ENCODE peak calls at places on chromosomes 1 and 21, in eight cellular contexts. V, E, P, L, C, B, M and J are unnamed samples.

GRCh38 chr1:156652131-156652991 is 10.4 kb downstream of the BCAN start:
- DNase-seq in C (peak; percentile 93), M (no peak), P (no peak), L (no peak), V (no peak), E (no peak), B (no peak), J (no peak)

GRCh38 chr1:44484155-44484688 is 79.2 kb downstream of the RNF220 start:
- DNase-seq in V (no peak), L (no peak), B (no peak), P (no peak), E (peak; percentile 41), C (peak; percentile 87), M (no peak), J (no peak)

GRCh38 chr1:161816201-161816600 is 50.1 kb downstream of the ATF6 start:
- DNase-seq in B (no peak), V (no peak), E (no peak), P (no peak), L (no peak), M (no peak), C (no peak), J (no peak)

GRCh38 chr1:221442056-221442455 is 299.8 kb downstream of the DUSP10 start:
- DNase-seq in V (no peak), M (no peak), E (no peak), C (no peak), P (no peak), L (no peak), B (no peak), J (no peak)

GRCh38 chr1:25167269-25168192 is 64.8 kb downstream of the SYF2 start:
- DNase-seq in P (no peak), M (peak; percentile 74), C (no peak), V (no peak), E (peak; percentile 84), B (no peak), L (no peak), J (no peak)

GRCh38 chr1:174134000-174134659 is 25.2 kb upstream of the RABGAP1L start:
- DNase-seq in E (no peak), L (no peak), B (no peak), C (no peak), P (no peak), V (no peak), M (no peak), J (no peak)

GRCh38 chr1:226772456-226773139 is 33.5 kb upstream of the ITPKB start:
- DNase-seq in M (no peak), L (no peak), C (no peak), P (no peak), V (no peak), E (no peak), B (no peak), J (no peak)

GRCh38 chr1:178146456-178146855 is 52.6 kb downstream of the RASAL2 start:
- DNase-seq in C (no peak), V (no peak), B (no peak), P (no peak), E (no peak), M (no peak), L (no peak), J (no peak)

GRCh38 chr21:16046625-16047340 is 317.0 kb downstream of the USP25 start:
- DNase-seq in M (no peak), P (no peak), L (no peak), B (no peak), E (no peak), C (no peak), V (no peak), J (no peak)

GRCh38 chr1:178518894-178519293 is 6.0 kb downstream of the TEX35 start:
- DNase-seq in P (no peak), M (no peak), E (no peak), B (no peak), L (no peak), V (no peak), C (no peak), J (peak; percentile 24)

GRCh38 chr21:41167348-41168342 is at the start of gene BACE2:
- DNase-seq in E (peak; percentile 77), B (no peak), V (peak; percentile 89), C (peak; percentile 76), L (peak; percentile 86), P (peak; percentile 89), M (no peak), J (peak; percentile 93)

GRCh38 chr21:45973475-45974072 is 8.0 kb upstream of the COL6A1 start:
- DNase-seq in M (peak; percentile 35), L (peak; percentile 66), B (no peak), E (peak; percentile 71), C (peak; percentile 81), P (peak; percentile 91), V (peak; percentile 43), J (peak; percentile 96)

GRCh38 chr1:29682171-29682917 is 446.0 kb downstream of the PTPRU start:
- DNase-seq in M (no peak), V (peak; percentile 3), L (no peak), B (no peak), C (no peak), E (peak; percentile 8), P (peak; percentile 27), J (no peak)

GRCh38 chr1:235632538-235633219 is 16.9 kb downstream of the GNG4 start:
- DNase-seq in B (no peak), L (no peak), M (no peak), E (no peak), V (no peak), C (no peak), P (no peak), J (peak; percentile 2)

GRCh38 chr1:12714710-12715500 is 1.0 kb upstream of the AADACL3 start:
- DNase-seq in C (no peak), B (no peak), P (no peak), V (no peak), M (no peak), E (no peak), L (no peak), J (no peak)

GRCh38 chr1:119974013-119974412 is 77.7 kb upstream of the ADAM30 start:
- DNase-seq in B (no peak), P (no peak), M (no peak), L (no peak), C (no peak), V (peak; percentile 57), E (no peak), J (no peak)

GRCh38 chr1:54052470-54052933 is 502 bp downstream of the TMEM59 start:
- DNase-seq in E (peak; percentile 39), C (peak; percentile 72), V (peak; percentile 21), M (no peak), B (no peak), L (peak; percentile 32), P (peak; percentile 67), J (no peak)

GRCh38 chr21:25827513-25827912 is 92.7 kb downstream of the GABPA start:
- DNase-seq in L (no peak), M (no peak), P (no peak), C (no peak), E (no peak), V (no peak), B (no peak), J (no peak)

GRCh38 chr1:12112711-12113161 is 49.6 kb downstream of the TNFRSF8 start:
- DNase-seq in E (no peak), C (no peak), L (no peak), P (no peak), B (no peak), V (no peak), M (no peak), J (no peak)

GRCh38 chr21:29347274-29347681 is 48.6 kb downstream of the BACH1 start:
- DNase-seq in E (no peak), C (no peak), B (no peak), M (no peak), L (no peak), P (no peak), V (no peak), J (no peak)
- TF ChIP-seq POLR2AphosphoS5 in E (no peak), C (no peak), B (no peak), M (no peak), L (peak; percentile 40), P (no peak), V (no peak), J (no peak)

GRCh38 chr1:16207318-16208269 is 4.9 kb downstream of the ARHGEF19 start:
- DNase-seq in E (no peak), M (no peak), C (peak; percentile 63), V (no peak), L (no peak), B (no peak), P (no peak), J (peak; percentile 76)

GRCh38 chr1:16205333-16205671 is 7.2 kb downstream of the ARHGEF19 start:
- DNase-seq in B (no peak), P (no peak), C (no peak), M (no peak), L (no peak), E (no peak), V (no peak), J (no peak)

GRCh38 chr1:16208270-16208987 is 4.0 kb downstream of the ARHGEF19 start:
- DNase-seq in B (no peak), L (no peak), E (no peak), P (no peak), M (no peak), C (no peak), V (no peak), J (no peak)

GRCh38 chr1:16205891-16206546 is 6.4 kb downstream of the ARHGEF19 start:
- DNase-seq in B (no peak), C (no peak), L (no peak), E (no peak), V (no peak), M (no peak), P (no peak), J (no peak)

DNA sequence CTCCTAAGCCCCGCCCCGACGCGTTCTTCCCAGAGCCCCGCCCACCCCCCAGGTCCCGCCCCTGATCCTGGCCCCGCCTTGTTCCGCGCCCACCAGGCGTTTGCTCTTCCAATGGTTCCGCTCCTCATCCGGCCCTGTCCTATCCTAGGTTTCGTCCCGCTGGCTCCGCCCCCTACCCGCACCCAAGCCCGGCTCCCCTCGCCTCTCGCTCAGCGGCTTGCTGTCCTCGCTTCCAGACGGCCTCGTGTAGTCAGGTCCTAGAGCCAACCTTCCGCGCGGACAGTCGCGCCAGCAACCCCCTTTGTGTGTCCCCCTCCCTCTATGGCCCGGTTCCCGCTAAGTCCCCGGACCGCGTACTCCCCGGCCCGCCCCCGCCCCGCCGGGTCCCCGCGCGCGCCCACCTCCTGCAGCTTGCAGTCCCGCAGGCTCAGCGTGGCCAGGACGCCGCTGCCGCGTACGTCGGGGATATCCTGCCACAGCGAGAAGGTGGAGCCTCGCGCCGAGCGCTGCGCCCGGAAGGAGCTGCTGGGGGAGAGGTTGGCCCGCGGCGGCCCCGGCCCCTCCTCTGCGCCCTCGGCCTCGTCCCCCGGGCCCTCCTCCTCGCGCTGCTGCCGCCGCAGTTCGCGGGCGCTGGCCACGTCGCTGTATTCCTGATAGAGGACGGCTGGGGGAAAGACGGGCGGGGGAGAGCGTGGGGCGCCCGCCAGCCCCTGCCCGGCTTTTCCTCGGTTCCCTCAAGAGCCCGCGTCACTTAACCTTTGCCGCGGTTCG is 5.7 kb downstream of the ARHGEF19 start:
- DNase-seq in L (peak; percentile 98), M (peak; percentile 98), E (peak; percentile 97), B (peak; percentile 95), V (peak; percentile 98), P (peak; percentile 99), C (peak; percentile 100), J (peak; percentile 99)
- TF ChIP-seq POLR2AphosphoS5 in L (peak; percentile 75), M (peak; percentile 92), E (peak; percentile 15), B (peak; percentile 96), V (peak; percentile 81), P (no peak), C (peak; percentile 96), J (peak; percentile 76)

GRCh38 chr1:67053535-67053784 is 488 bp downstream of the SLC35D1 start:
- DNase-seq in C (peak; percentile 72), E (peak; percentile 29), P (peak; percentile 72), L (peak; percentile 76), B (no peak), V (peak; percentile 48), M (no peak), J (peak; percentile 78)
- TF ChIP-seq POLR2AphosphoS5 in C (no peak), E (no peak), P (no peak), L (no peak), B (no peak), V (no peak), M (no peak), J (no peak)

GRCh38 chr1:8708259-8708658 is 109.2 kb downstream of the RERE start:
- DNase-seq in C (no peak), P (no peak), L (no peak), E (no peak), B (no peak), M (no peak), V (no peak), J (no peak)
- TF ChIP-seq POLR2AphosphoS5 in C (no peak), P (no peak), L (no peak), E (no peak), B (no peak), M (no peak), V (no peak), J (no peak)